ENCODE peak calls at places on chromosome 20, in five cellular contexts. N, Y, L, Z and M are unnamed samples.

GRCh38 chr20:1663917-1664316 is 6.3 kb upstream of the SIRPG start:
- DNase-seq in N (no peak), L (no peak), Y (no peak), Z (no peak), M (no peak)

GRCh38 chr20:32993484-32994050 is 10.7 kb downstream of the SUN5 start:
- DNase-seq in Z (no peak), L (no peak), Y (no peak), N (no peak), M (no peak)

GRCh38 chr20:38460040-38460623 is 12.5 kb upstream of the RALGAPB start:
- DNase-seq in L (no peak), Y (peak; percentile 92), Z (no peak), N (no peak), M (peak; percentile 56)

GRCh38 chr20:56630506-56631317 is 1.6 kb downstream of the TFAP2C start:
- DNase-seq in N (peak; percentile 80), Z (no peak), Y (no peak), L (peak; percentile 48), M (no peak)

GRCh38 chr20:30812739-30813411 is 444.6 kb upstream of the DEFB115 start:
- DNase-seq in Y (no peak), Z (no peak), L (no peak), N (no peak), M (no peak)

GRCh38 chr20:821083-822065 is 12.1 kb upstream of the FAM110A start:
- DNase-seq in N (no peak), L (no peak), Y (no peak), Z (no peak), M (no peak)

GRCh38 chr20:17972121-17972520 is 3.3 kb downstream of the MGME1 start:
- DNase-seq in Y (no peak), Z (no peak), L (no peak), N (no peak), M (no peak)

GRCh38 chr20:63351811-63352591 is 9.1 kb downstream of the CHRNA4 start:
- DNase-seq in L (peak; percentile 79), Z (no peak), Y (no peak), N (peak; percentile 82), M (no peak)

GRCh38 chr20:64080013-64080812 is at the start of gene OPRL1:
- DNase-seq in Z (no peak), Y (no peak), L (no peak), N (peak; percentile 74), M (no peak)

GRCh38 chr20:2385496-2385895 is 4.8 kb downstream of the TGM6 start:
- DNase-seq in Y (no peak), N (no peak), L (no peak), Z (no peak), M (no peak)

GRCh38 chr20:59933849-59934585 is 580 bp upstream of the SYCP2 start:
- DNase-seq in Z (no peak), L (peak; percentile 78), N (peak; percentile 90), Y (peak; percentile 49), M (peak; percentile 86)

GRCh38 chr20:45952861-45953260 is 18.4 kb downstream of the PCIF1 start:
- DNase-seq in Z (no peak), N (no peak), L (no peak), Y (no peak), M (no peak)

GRCh38 chr20:45951925-45952834 is 17.7 kb downstream of the PCIF1 start:
- DNase-seq in Y (no peak), N (no peak), Z (no peak), L (no peak), M (no peak)

GRCh38 chr20:45950330-45950646 is 15.8 kb downstream of the PCIF1 start:
- DNase-seq in L (no peak), N (no peak), Y (no peak), Z (no peak), M (no peak)

GRCh38 chr20:45949542-45950329 is 15.3 kb downstream of the PCIF1 start:
- DNase-seq in Y (no peak), N (no peak), L (no peak), Z (no peak), M (no peak)

GRCh38 chr20:45951474-45951873 is 17.0 kb downstream of the PCIF1 start:
- DNase-seq in L (no peak), Y (no peak), N (no peak), Z (no peak), M (no peak)
- TF ChIP-seq ATF2 in L (no peak), Y (no peak), N (no peak), Z (no peak), M (no peak)

DNA sequence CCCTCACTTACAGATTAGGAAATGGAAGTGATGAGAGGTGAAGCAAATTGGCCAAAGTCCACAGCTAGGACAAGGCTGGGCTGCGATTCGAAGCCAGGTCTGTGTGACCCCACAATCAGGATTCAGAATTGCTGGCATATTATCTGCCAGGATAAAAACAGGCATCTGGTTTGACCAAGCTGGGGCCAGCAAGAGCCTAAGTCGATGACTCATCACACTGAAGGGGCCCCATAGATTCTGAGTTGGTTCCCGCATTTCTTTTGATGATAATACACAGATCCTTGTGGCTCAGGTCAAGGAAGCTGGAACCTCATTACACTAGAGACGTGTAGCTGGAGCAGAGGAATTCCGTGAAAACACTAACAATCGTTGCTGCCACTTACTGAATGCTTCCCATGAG is 6.5 kb downstream of the KCNB1 start:
- DNase-seq in Y (no peak), L (no peak), Z (no peak), N (no peak), M (no peak)
- TF ChIP-seq ATF2 in Y (no peak), L (no peak), Z (no peak), N (no peak), M (no peak)

GRCh38 chr20:44901972-44902371 is 7.9 kb upstream of the PABPC1L start:
- DNase-seq in L (no peak), Y (no peak), Z (no peak), N (no peak), M (no peak)

GRCh38 chr20:44900231-44900854 is 9.5 kb upstream of the PABPC1L start:
- DNase-seq in Y (no peak), N (no peak), Z (no peak), L (no peak), M (no peak)

GRCh38 chr20:44909872-44910689 is at the start of gene PABPC1L:
- DNase-seq in N (peak; percentile 87), Y (peak; percentile 78), Z (peak; percentile 13), L (peak; percentile 90), M (peak; percentile 88)

GRCh38 chr20:44908987-44909871 is 631 bp upstream of the PABPC1L start:
- DNase-seq in L (no peak), N (no peak), Y (no peak), Z (no peak), M (no peak)

DNA sequence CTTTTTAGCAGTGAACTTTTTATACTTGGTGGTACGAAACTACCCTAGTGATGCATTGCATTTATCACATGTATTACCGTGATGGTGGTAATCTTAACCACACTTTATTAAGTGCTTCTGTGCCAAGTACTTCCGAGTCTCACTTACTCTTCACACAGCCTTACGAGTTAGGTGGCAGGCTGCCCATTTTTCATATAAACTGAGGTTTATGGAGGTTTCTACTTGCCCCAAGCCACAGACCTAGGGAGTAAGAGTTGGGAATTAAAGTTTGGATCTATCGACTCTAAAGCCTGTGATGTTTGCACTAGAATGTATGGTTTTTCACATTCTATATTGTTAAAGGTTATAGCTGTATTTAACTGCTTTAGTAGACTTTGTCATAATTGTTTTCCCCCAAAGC is 5.5 kb upstream of the PABPC1L start:
- DNase-seq in L (no peak), Z (no peak), N (no peak), Y (no peak), M (no peak)
- TF ChIP-seq ATF2 in L (no peak), Z (no peak), N (no peak), Y (no peak), M (no peak)

GRCh38 chr20:40441771-40442170 is 247.3 kb downstream of the MAFB start:
- DNase-seq in N (no peak), Y (no peak), L (no peak), Z (no peak), M (no peak)
- TF ChIP-seq ATF2 in N (no peak), Y (no peak), L (no peak), Z (no peak), M (no peak)